ENCODE peak calls at places on chromosome 15, in eight cellular contexts. One of them, this sample, is unnamed.

GRCh38 chr15:59594493-59594942 is 17.1 kb upstream of the GCNT3 start:
- DNase-seq in RPMI7951: peak; percentile 45
- DNase-seq in NAMALWA: no peak
- DNase-seq in MCF 10A: no peak
- DNase-seq in RPMI8226: no peak
- DNase-seq in activated B cell treated with CpG ODN at 0.5 μM for 24 hours: no peak
- DNase-seq in uterus: no peak
- DNase-seq in astrocyte of the cerebellum: no peak
- DNase-seq in this sample: peak; percentile 87

GRCh38 chr15:64456634-64457108 is 3.7 kb upstream of the ZNF609 start:
- DNase-seq in RPMI7951: peak; percentile 14
- DNase-seq in NAMALWA: no peak
- DNase-seq in MCF 10A: no peak
- DNase-seq in RPMI8226: no peak
- DNase-seq in activated B cell treated with CpG ODN at 0.5 μM for 24 hours: no peak
- DNase-seq in uterus: no peak
- DNase-seq in astrocyte of the cerebellum: no peak
- DNase-seq in this sample: no peak

GRCh38 chr15:71725215-71725955 is 85.0 kb upstream of the NR2E3 start:
- DNase-seq in RPMI7951: peak; percentile 91
- DNase-seq in NAMALWA: no peak
- DNase-seq in MCF 10A: peak; percentile 70
- DNase-seq in RPMI8226: no peak
- DNase-seq in activated B cell treated with CpG ODN at 0.5 μM for 24 hours: no peak
- DNase-seq in uterus: no peak
- DNase-seq in astrocyte of the cerebellum: no peak
- DNase-seq in this sample: no peak

GRCh38 chr15:74978503-74978902 is 16.9 kb upstream of the SCAMP5 start:
- DNase-seq in RPMI7951: peak; percentile 64
- DNase-seq in NAMALWA: no peak
- DNase-seq in MCF 10A: no peak
- DNase-seq in RPMI8226: peak; percentile 40
- DNase-seq in activated B cell treated with CpG ODN at 0.5 μM for 24 hours: no peak
- DNase-seq in uterus: no peak
- DNase-seq in astrocyte of the cerebellum: no peak
- DNase-seq in this sample: no peak

GRCh38 chr15:38267416-38268022 is 14.9 kb downstream of the SPRED1 start:
- DNase-seq in RPMI7951: no peak
- DNase-seq in NAMALWA: no peak
- DNase-seq in MCF 10A: no peak
- DNase-seq in RPMI8226: no peak
- DNase-seq in activated B cell treated with CpG ODN at 0.5 μM for 24 hours: no peak
- DNase-seq in uterus: no peak
- DNase-seq in astrocyte of the cerebellum: no peak
- DNase-seq in this sample: no peak

GRCh38 chr15:51139091-51139490 is 44.4 kb upstream of the TNFAIP8L3 start:
- DNase-seq in RPMI7951: no peak
- DNase-seq in NAMALWA: no peak
- DNase-seq in MCF 10A: no peak
- DNase-seq in RPMI8226: no peak
- DNase-seq in activated B cell treated with CpG ODN at 0.5 μM for 24 hours: no peak
- DNase-seq in uterus: no peak
- DNase-seq in astrocyte of the cerebellum: no peak
- DNase-seq in this sample: no peak

GRCh38 chr15:40097968-40098476 is 10.7 kb downstream of the BMF start:
- DNase-seq in RPMI7951: peak; percentile 79
- DNase-seq in NAMALWA: peak; percentile 55
- DNase-seq in MCF 10A: no peak
- DNase-seq in RPMI8226: peak; percentile 76
- DNase-seq in activated B cell treated with CpG ODN at 0.5 μM for 24 hours: no peak
- DNase-seq in uterus: peak; percentile 47
- DNase-seq in astrocyte of the cerebellum: no peak
- DNase-seq in this sample: no peak

GRCh38 chr15:99755692-99756409 is 22.6 kb upstream of the LYSMD4 start:
- DNase-seq in RPMI7951: peak; percentile 67
- DNase-seq in NAMALWA: peak; percentile 89
- DNase-seq in MCF 10A: peak; percentile 72
- DNase-seq in RPMI8226: peak; percentile 72
- DNase-seq in activated B cell treated with CpG ODN at 0.5 μM for 24 hours: peak; percentile 24
- DNase-seq in uterus: peak; percentile 51
- DNase-seq in astrocyte of the cerebellum: peak; percentile 55
- DNase-seq in this sample: peak; percentile 37

GRCh38 chr15:75641176-75641498 is 1.1 kb upstream of the IMP3 start:
- DNase-seq in RPMI7951: no peak
- DNase-seq in NAMALWA: no peak
- DNase-seq in MCF 10A: no peak
- DNase-seq in RPMI8226: no peak
- DNase-seq in activated B cell treated with CpG ODN at 0.5 μM for 24 hours: no peak
- DNase-seq in uterus: no peak
- DNase-seq in astrocyte of the cerebellum: no peak
- DNase-seq in this sample: no peak

GRCh38 chr15:80721476-80721875 is 26.4 kb downstream of the ABHD17C start:
- DNase-seq in RPMI7951: no peak
- DNase-seq in NAMALWA: no peak
- DNase-seq in MCF 10A: no peak
- DNase-seq in RPMI8226: no peak
- DNase-seq in activated B cell treated with CpG ODN at 0.5 μM for 24 hours: no peak
- DNase-seq in uterus: no peak
- DNase-seq in astrocyte of the cerebellum: no peak
- DNase-seq in this sample: no peak

GRCh38 chr15:71385469-71385868 is 270.2 kb downstream of the THSD4 start:
- DNase-seq in RPMI7951: no peak
- DNase-seq in NAMALWA: no peak
- DNase-seq in MCF 10A: no peak
- DNase-seq in RPMI8226: no peak
- DNase-seq in activated B cell treated with CpG ODN at 0.5 μM for 24 hours: no peak
- DNase-seq in uterus: no peak
- DNase-seq in astrocyte of the cerebellum: no peak
- DNase-seq in this sample: no peak

GRCh38 chr15:47422901-47423300 is 294.4 kb upstream of the SEMA6D start:
- DNase-seq in RPMI7951: peak; percentile 2
- DNase-seq in NAMALWA: no peak
- DNase-seq in MCF 10A: no peak
- DNase-seq in RPMI8226: no peak
- DNase-seq in activated B cell treated with CpG ODN at 0.5 μM for 24 hours: no peak
- DNase-seq in uterus: no peak
- DNase-seq in astrocyte of the cerebellum: no peak
- DNase-seq in this sample: no peak

GRCh38 chr15:60894347-60894746 is 334.8 kb downstream of the RORA start:
- DNase-seq in RPMI7951: no peak
- DNase-seq in NAMALWA: no peak
- DNase-seq in MCF 10A: no peak
- DNase-seq in RPMI8226: no peak
- DNase-seq in activated B cell treated with CpG ODN at 0.5 μM for 24 hours: no peak
- DNase-seq in uterus: no peak
- DNase-seq in astrocyte of the cerebellum: no peak
- DNase-seq in this sample: no peak

GRCh38 chr15:46386356-46386755 is 751.5 kb downstream of the SQOR start:
- DNase-seq in RPMI7951: no peak
- DNase-seq in NAMALWA: no peak
- DNase-seq in MCF 10A: no peak
- DNase-seq in RPMI8226: no peak
- DNase-seq in activated B cell treated with CpG ODN at 0.5 μM for 24 hours: no peak
- DNase-seq in uterus: no peak
- DNase-seq in astrocyte of the cerebellum: no peak
- DNase-seq in this sample: no peak

GRCh38 chr15:29409890-29410289 is 140.3 kb upstream of the NSMCE3 start:
- DNase-seq in RPMI7951: no peak
- DNase-seq in NAMALWA: no peak
- DNase-seq in MCF 10A: no peak
- DNase-seq in RPMI8226: no peak
- DNase-seq in activated B cell treated with CpG ODN at 0.5 μM for 24 hours: no peak
- DNase-seq in uterus: no peak
- DNase-seq in astrocyte of the cerebellum: no peak
- DNase-seq in this sample: no peak

GRCh38 chr15:68815598-68815997 is 5.1 kb downstream of the ANP32A start:
- DNase-seq in RPMI7951: peak; percentile 59
- DNase-seq in NAMALWA: no peak
- DNase-seq in MCF 10A: peak; percentile 93
- DNase-seq in RPMI8226: no peak
- DNase-seq in activated B cell treated with CpG ODN at 0.5 μM for 24 hours: no peak
- DNase-seq in uterus: no peak
- DNase-seq in astrocyte of the cerebellum: no peak
- DNase-seq in this sample: no peak

GRCh38 chr15:75669191-75669878 is 21.6 kb downstream of the SNX33 start:
- DNase-seq in RPMI7951: peak; percentile 22
- DNase-seq in NAMALWA: no peak
- DNase-seq in MCF 10A: peak; percentile 92
- DNase-seq in RPMI8226: peak; percentile 25
- DNase-seq in activated B cell treated with CpG ODN at 0.5 μM for 24 hours: no peak
- DNase-seq in uterus: no peak
- DNase-seq in astrocyte of the cerebellum: no peak
- DNase-seq in this sample: no peak

GRCh38 chr15:74830868-74831267 is 4.4 kb downstream of the CPLX3 start:
- DNase-seq in RPMI7951: no peak
- DNase-seq in NAMALWA: no peak
- DNase-seq in MCF 10A: no peak
- DNase-seq in RPMI8226: peak; percentile 30
- DNase-seq in activated B cell treated with CpG ODN at 0.5 μM for 24 hours: no peak
- DNase-seq in uterus: no peak
- DNase-seq in astrocyte of the cerebellum: no peak
- DNase-seq in this sample: no peak

GRCh38 chr15:101288905-101289513 is 6.0 kb downstream of the SNRPA1 start:
- DNase-seq in RPMI7951: peak; percentile 47
- DNase-seq in NAMALWA: peak; percentile 82
- DNase-seq in MCF 10A: peak; percentile 61
- DNase-seq in RPMI8226: peak; percentile 75
- DNase-seq in activated B cell treated with CpG ODN at 0.5 μM for 24 hours: no peak
- DNase-seq in uterus: no peak
- DNase-seq in astrocyte of the cerebellum: peak; percentile 19
- DNase-seq in this sample: no peak

GRCh38 chr15:38475361-38475760 is 21.4 kb downstream of the FAM98B start:
- DNase-seq in RPMI7951: no peak
- DNase-seq in NAMALWA: no peak
- DNase-seq in MCF 10A: no peak
- DNase-seq in RPMI8226: no peak
- DNase-seq in activated B cell treated with CpG ODN at 0.5 μM for 24 hours: no peak
- DNase-seq in uterus: no peak
- DNase-seq in astrocyte of the cerebellum: no peak
- DNase-seq in this sample: no peak

GRCh38 chr15:61816856-61817255 is 243.4 kb downstream of the VPS13C start:
- DNase-seq in RPMI7951: no peak
- DNase-seq in NAMALWA: no peak
- DNase-seq in MCF 10A: no peak
- DNase-seq in RPMI8226: no peak
- DNase-seq in activated B cell treated with CpG ODN at 0.5 μM for 24 hours: no peak
- DNase-seq in uterus: no peak
- DNase-seq in astrocyte of the cerebellum: no peak
- DNase-seq in this sample: no peak

GRCh38 chr15:82569834-82570233 is 29.6 kb upstream of the RPS17 start:
- DNase-seq in RPMI7951: no peak
- DNase-seq in NAMALWA: no peak
- DNase-seq in MCF 10A: no peak
- DNase-seq in RPMI8226: no peak
- DNase-seq in activated B cell treated with CpG ODN at 0.5 μM for 24 hours: no peak
- DNase-seq in uterus: no peak
- DNase-seq in astrocyte of the cerebellum: no peak
- DNase-seq in this sample: no peak

GRCh38 chr15:73426458-73426994 is 16.4 kb upstream of the REC114 start:
- DNase-seq in RPMI7951: no peak
- DNase-seq in NAMALWA: no peak
- DNase-seq in MCF 10A: no peak
- DNase-seq in RPMI8226: no peak
- DNase-seq in activated B cell treated with CpG ODN at 0.5 μM for 24 hours: no peak
- DNase-seq in uterus: no peak
- DNase-seq in astrocyte of the cerebellum: no peak
- DNase-seq in this sample: no peak

GRCh38 chr15:86879250-86880229 is 799.9 kb downstream of the AGBL1 start:
- DNase-seq in RPMI7951: peak; percentile 88
- DNase-seq in NAMALWA: no peak
- DNase-seq in MCF 10A: no peak
- DNase-seq in RPMI8226: peak; percentile 82
- DNase-seq in activated B cell treated with CpG ODN at 0.5 μM for 24 hours: no peak
- DNase-seq in uterus: no peak
- DNase-seq in astrocyte of the cerebellum: no peak
- DNase-seq in this sample: no peak

GRCh38 chr15:79169531-79170123 is 79.0 kb upstream of the RASGRF1 start:
- DNase-seq in RPMI7951: no peak
- DNase-seq in NAMALWA: no peak
- DNase-seq in MCF 10A: peak; percentile 27
- DNase-seq in RPMI8226: no peak
- DNase-seq in activated B cell treated with CpG ODN at 0.5 μM for 24 hours: no peak
- DNase-seq in uterus: no peak
- DNase-seq in astrocyte of the cerebellum: no peak
- DNase-seq in this sample: no peak

GRCh38 chr15:58086479-58086878 is 21.0 kb upstream of the ALDH1A2 start:
- DNase-seq in RPMI7951: no peak
- DNase-seq in NAMALWA: no peak
- DNase-seq in MCF 10A: no peak
- DNase-seq in RPMI8226: no peak
- DNase-seq in activated B cell treated with CpG ODN at 0.5 μM for 24 hours: no peak
- DNase-seq in uterus: no peak
- DNase-seq in astrocyte of the cerebellum: no peak
- DNase-seq in this sample: no peak

GRCh38 chr15:99059010-99059981 is 45.6 kb upstream of the SYNM start:
- DNase-seq in RPMI7951: peak; percentile 87
- DNase-seq in NAMALWA: no peak
- DNase-seq in MCF 10A: peak; percentile 50
- DNase-seq in RPMI8226: peak; percentile 67
- DNase-seq in activated B cell treated with CpG ODN at 0.5 μM for 24 hours: peak; percentile 51
- DNase-seq in uterus: peak; percentile 92
- DNase-seq in astrocyte of the cerebellum: peak; percentile 52
- DNase-seq in this sample: no peak

GRCh38 chr15:37061996-37062395 is 38.4 kb downstream of the MEIS2 start:
- DNase-seq in RPMI7951: no peak
- DNase-seq in NAMALWA: no peak
- DNase-seq in MCF 10A: peak; percentile 11
- DNase-seq in RPMI8226: no peak
- DNase-seq in activated B cell treated with CpG ODN at 0.5 μM for 24 hours: no peak
- DNase-seq in uterus: no peak
- DNase-seq in astrocyte of the cerebellum: no peak
- DNase-seq in this sample: no peak